ENCODE peak calls at places on chromosome 1, in ten cellular contexts. Y is fibroblast of pulmonary artery, D is GM10248, I is fibroblast of mammary gland, O is cardiac fibroblast, B is Caco-2, N is GM12878, A is mammary epithelial cell, J is GM23338, W is WTC11. X is an unnamed sample.

GRCh38 chr1:156803086-156803851 is 13.4 kb downstream of the SH2D2A start:
- DNase-seq in A (no peak), I (no peak), N (no peak), B (no peak), Y (no peak), O (no peak), D (no peak), W (no peak), J (no peak), X (no peak)

GRCh38 chr1:224292419-224292818 is 37.6 kb downstream of the NVL start:
- DNase-seq in A (peak), J (no peak), O (no peak), B (no peak), N (no peak), W (no peak), Y (no peak), D (no peak), I (peak), X (no peak)

GRCh38 chr1:7149080-7149838 is 364.0 kb downstream of the CAMTA1 start:
- DNase-seq in A (no peak), I (no peak), N (no peak), Y (peak), D (no peak), B (no peak), O (peak), W (peak), J (peak), X (peak)

GRCh38 chr1:237035759-237036158 is 6.2 kb upstream of the RYR2 start:
- DNase-seq in B (no peak), D (no peak), J (no peak), N (no peak), I (no peak), O (no peak), Y (no peak), W (no peak), A (no peak), X (no peak)

GRCh38 chr1:205172729-205173366 is 38.7 kb downstream of the DSTYK start:
- DNase-seq in J (no peak), I (peak), O (peak), B (no peak), D (no peak), A (peak), Y (peak), N (no peak), W (no peak), X (no peak)

GRCh38 chr1:79259390-79260336 is 253.1 kb upstream of the ADGRL4 start:
- DNase-seq in Y (peak), A (peak), I (peak), B (no peak), W (no peak), D (peak), N (no peak), J (peak), O (peak), X (no peak)

GRCh38 chr1:4778056-4778455 is 123.6 kb downstream of the AJAP1 start:
- DNase-seq in I (no peak), D (no peak), B (no peak), J (no peak), O (no peak), N (no peak), A (no peak), W (no peak), Y (no peak), X (no peak)

GRCh38 chr1:115411388-115412063 is 73.5 kb upstream of the NGF start:
- DNase-seq in I (peak), A (peak), Y (peak), N (no peak), J (no peak), O (peak), B (no peak), D (no peak), W (no peak), X (no peak)

GRCh38 chr1:81044708-81045107 is 756.0 kb upstream of the ADGRL2 start:
- DNase-seq in N (no peak), D (no peak), Y (peak), I (no peak), O (peak), W (no peak), A (peak), J (no peak), B (no peak), X (no peak)

GRCh38 chr1:225767591-225768540 is 9.8 kb upstream of the SRP9 start:
- DNase-seq in I (peak), A (peak), B (no peak), W (peak), Y (peak), J (peak), D (no peak), N (no peak), O (peak), X (no peak)

GRCh38 chr1:86394416-86394815 is 1.7 kb downstream of the ODF2L start:
- DNase-seq in D (no peak), N (no peak), I (peak), A (peak), W (no peak), O (peak), Y (peak), B (no peak), J (no peak), X (no peak)

GRCh38 chr1:65009724-65010420 is 43.5 kb upstream of the JAK1 start:
- DNase-seq in Y (no peak), W (no peak), N (no peak), A (no peak), J (no peak), D (no peak), B (no peak), I (no peak), O (no peak), X (no peak)

DNA sequence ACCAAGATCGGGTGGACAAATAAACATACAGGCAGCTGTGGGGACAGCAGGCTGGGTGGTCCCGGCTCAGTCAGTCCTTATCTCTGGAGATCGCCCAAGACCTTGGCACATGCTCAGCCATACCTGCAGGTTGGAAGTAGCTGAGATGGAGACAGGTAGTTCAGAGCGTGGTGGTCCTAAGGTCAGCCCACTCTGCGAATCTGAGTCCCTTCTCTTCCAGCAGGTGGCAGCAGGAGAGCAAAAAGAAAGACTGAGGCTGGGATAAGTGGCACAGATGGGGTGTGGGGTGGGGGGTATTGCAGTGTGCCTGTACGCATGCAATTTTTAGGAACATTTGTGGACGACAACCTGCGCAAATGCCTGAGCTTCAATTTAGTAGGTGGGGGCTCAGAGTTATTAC is 104.9 kb downstream of the TENT5C start:
- DNase-seq in Y (no peak), B (no peak), I (peak), O (no peak), D (no peak), N (no peak), W (peak), J (peak), A (no peak), X (no peak)
- TF ChIP-seq CTCF in Y (peak), B (no peak), I (peak), O (peak), D (peak), N (peak), W (peak), J (peak), A (peak), X (peak)

DNA sequence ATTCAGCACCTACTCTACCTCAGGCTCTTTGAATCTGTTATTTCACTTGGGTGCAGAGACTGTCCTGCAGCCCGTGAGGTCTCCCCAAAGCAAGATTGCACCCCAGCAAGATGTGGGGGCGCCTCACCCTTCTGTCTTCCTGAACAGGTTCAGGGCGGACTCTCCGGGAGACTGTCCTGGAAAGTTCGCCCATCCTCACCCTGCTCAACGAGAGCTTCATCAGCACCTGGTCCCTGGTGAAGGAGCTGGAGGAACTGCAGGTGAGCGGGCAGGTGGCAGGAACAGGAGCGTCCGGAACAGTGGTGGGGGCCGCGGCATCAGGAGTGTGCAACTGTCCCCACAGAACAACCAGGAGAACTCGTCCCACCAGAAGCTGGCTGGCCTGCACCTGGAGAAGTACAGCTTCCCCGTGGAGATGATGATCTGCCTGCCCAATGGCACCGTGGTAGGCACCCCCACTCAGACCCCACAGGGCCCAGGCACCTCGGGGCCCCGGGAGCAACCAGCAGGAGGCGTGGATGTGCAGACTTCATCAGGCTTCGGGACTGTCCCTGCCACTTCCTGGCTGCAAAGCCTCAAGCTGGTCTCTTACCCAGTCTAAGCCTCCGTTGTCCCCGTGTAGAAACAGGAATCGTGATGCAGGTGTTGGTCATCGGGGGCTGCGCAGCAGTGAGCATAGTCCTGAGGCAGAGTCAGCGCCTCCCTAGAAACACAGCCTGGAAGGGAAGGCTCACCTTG is 5.9 kb upstream of the MTFR1L start:
- DNase-seq in Y (no peak), B (no peak), I (no peak), O (no peak), A (no peak), W (no peak), J (no peak), N (no peak), D (no peak), X (no peak)
- TF ChIP-seq CTCF in Y (no peak), B (no peak), I (no peak), O (no peak), A (no peak), W (no peak), J (peak), N (peak), D (peak), X (no peak)

DNA sequence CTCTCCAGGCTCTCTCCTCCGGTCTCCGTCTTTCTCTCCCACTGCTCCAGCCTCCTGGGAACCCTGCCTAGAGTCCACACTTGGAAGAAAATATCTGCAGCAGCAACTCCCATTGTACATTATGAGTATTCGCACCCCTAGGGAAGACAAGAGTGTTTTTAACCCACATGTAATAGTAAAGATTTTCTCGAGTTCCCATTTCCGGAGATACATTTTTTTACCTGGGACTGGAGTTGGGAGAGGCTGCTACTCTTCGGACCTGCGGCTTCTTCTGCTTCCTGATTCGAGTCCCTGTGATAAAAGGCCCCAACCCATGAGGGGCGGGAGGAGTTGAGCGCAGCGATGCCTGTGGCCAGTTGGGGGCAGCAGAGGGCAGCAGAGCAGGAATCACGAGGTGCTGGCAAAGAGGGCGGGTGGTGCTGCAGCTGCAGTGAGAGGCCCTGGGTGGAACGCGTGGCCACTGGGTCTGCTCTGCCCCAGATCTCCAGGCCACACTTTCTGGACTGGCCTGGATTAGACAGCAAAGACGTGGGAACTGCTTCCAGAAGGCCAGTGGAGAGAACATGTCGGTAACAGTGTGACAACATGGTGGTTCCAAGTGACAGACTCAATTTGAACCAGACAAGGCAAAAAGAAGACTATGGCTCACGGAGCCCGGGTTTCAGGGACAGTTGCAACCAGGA is 221.0 kb upstream of the CSF3R start:
- DNase-seq in B (peak), I (peak), N (peak), A (peak), Y (peak), J (peak), D (peak), W (peak), O (peak), X (peak)
- TF ChIP-seq CTCF in B (peak), I (peak), N (peak), A (peak), Y (peak), J (peak), D (peak), W (peak), O (peak), X (peak)

DNA sequence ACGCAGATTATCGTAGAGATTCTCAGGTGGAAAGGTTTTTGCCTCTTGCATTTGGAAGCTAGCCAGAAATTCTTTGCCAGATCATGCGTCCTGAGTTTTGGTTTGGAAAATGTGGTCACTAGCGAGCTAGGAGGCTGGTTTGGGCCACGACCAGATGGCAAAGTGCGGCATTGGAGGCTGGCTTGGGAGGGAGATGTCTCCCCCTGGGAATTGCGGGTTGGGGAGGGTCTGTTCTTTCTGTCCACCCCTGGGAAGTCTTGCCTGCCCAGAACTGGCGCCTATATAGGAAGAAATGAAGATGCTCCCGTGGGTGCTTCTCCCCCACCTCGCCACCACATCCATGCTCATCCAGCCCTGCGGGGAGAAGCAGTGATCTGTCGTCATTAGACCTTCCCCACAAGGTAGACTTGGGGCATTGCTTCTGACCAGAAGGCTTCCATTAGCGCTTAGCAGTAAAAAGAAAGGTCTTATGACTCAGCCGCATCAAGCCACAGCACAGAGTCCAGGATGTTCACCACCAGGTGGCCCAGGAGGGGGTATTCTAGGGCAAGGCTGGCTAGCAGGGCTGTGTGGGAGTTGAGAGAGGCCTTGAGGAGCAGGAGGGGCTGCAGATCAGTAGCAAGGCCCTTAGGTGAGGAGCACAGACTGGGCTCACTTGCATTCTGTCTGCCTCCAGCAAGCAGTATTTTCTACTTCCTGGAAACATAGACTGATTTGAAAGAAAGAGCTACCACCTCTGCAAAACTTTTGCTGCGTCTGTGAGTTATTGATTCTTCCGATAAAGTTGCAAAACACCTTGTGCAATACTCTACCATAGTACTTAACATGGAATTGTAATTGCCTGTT is 1.5 kb upstream of the PTP4A2 start:
- DNase-seq in N (peak), D (peak), W (no peak), B (peak), I (peak), J (peak), Y (peak), O (peak), A (peak), X (peak)
- TF ChIP-seq CTCF in N (peak), D (peak), W (no peak), B (peak), I (peak), J (peak), Y (peak), O (peak), A (peak), X (peak)

DNA sequence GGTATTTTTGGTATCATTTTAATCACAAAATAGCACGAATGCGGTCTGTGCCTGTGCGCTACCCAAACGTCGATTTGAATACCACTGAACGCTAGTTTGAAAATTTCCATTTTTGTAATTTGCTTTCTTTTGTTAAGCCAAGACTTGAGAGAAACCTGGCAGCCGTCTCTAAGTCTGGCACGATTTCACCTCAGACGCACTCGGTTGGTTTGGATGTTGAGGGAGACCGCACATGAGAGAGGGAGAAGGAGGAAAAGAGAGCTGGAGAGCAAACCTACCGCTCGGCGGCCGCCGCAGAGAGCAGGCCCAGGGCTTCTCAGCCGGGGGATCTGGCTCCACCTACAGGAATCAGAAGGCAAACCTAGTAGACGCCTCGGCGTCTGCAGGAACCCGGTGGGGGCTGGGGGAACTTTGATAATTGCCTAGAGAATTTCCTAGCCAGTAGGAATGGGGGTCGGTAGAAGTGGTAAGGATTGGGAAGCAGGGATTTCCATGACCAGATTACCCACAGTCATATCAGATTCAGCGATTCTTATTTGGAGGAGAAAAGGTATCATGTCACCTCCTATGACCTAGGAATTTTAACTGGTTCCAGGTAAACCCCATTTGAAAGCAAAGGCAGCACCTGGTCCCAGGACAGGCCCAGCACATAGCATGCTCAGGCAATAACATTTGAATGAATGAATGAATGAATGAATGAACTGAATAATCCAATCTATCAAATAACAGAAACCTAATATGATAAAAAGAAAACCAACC is 83.2 kb downstream of the TM2D1 start:
- DNase-seq in J (peak), D (peak), I (peak), N (no peak), A (peak), W (peak), O (peak), B (peak), Y (peak), X (peak)
- TF ChIP-seq CTCF in J (peak), D (peak), I (peak), N (peak), A (no peak), W (peak), O (peak), B (no peak), Y (peak), X (peak)

GRCh38 chr1:32806910-32807523 is 10.1 kb downstream of the YARS1 start:
- DNase-seq in B (no peak), N (no peak), W (no peak), J (no peak), O (peak), D (no peak), I (no peak), Y (peak), A (no peak), X (no peak)
- TF ChIP-seq CTCF in B (no peak), N (no peak), W (no peak), J (no peak), O (no peak), D (no peak), I (no peak), Y (no peak), A (no peak), X (no peak)

DNA sequence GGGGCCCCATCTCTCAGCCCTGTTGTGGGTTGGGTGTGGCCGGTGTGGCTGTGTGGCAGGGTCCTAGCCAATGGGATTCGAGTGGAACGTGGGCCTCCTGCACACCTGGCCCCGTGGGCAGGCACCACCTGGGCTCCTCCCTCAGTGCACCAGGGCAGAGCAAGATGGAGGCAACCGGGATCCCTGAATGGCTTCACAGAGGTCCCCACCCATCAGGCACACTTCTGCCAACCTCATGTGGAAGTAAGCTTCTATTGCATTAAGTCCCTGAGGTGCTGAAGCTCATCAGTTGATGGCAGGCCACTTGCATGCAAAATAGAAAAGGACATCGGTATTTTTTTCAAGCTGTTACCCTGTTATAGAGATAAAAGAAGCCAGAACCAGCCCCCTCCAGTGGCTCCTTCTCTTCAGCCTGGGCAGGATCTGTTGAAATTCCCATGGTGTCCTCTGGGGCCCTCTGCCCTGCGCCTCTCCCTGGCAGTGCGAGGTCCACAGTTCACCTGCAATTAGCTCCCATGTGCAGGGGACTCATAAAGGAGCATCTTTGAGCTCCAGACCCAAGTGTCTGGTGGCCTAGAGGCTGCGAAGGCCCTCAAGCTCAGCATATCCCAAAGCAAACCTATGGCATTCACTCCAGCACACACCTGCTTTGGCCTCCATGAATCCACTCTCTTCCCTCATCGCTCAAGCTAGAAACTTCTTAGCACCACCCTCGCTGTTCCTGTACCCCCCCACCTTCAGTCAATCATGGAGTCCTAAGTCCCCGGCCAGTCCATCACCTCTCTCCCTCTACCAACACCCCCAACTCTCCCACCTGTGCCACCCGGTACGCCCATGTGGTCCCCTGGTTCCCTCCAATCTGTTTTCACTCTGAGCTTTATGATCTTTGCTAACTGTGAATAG is 2.1 kb upstream of the SLC45A1 start:
- DNase-seq in A (no peak), Y (no peak), D (no peak), J (peak), N (no peak), W (peak), O (no peak), B (no peak), I (no peak), X (peak)
- TF ChIP-seq CTCF in A (peak), Y (peak), D (no peak), J (peak), N (no peak), W (no peak), O (peak), B (peak), I (peak), X (no peak)

GRCh38 chr1:15299811-15300210 is 52.8 kb downstream of the FHAD1 start:
- DNase-seq in I (no peak), J (no peak), Y (no peak), B (no peak), N (no peak), A (no peak), O (no peak), D (no peak), W (no peak), X (no peak)
- TF ChIP-seq CTCF in I (no peak), J (no peak), Y (no peak), B (no peak), N (no peak), A (no peak), O (no peak), D (no peak), W (no peak), X (no peak)

X was measured in Calu3.